ENCODE peak calls at places on chromosomes 5 and 9, in eight cellular contexts. J is glomerular endothelial cell; U is fibroblast of pulmonary artery; D is ureter; T is astrocyte of the spinal cord; L is EH; Y is activated CD8-positive, alpha-beta memory T cell treated with anti-CD3 and anti-CD28 coated beads, Interleukin-2, amount 50 U/mL, for 4 hours; A is adrenal gland. F is an unnamed sample.

GRCh38 chr9:70410368-70410767 is 4.1 kb downstream of the KLF9 start:
- DNase-seq in J (no peak), U (peak), D (no peak), T (peak), L (peak), Y (no peak), A (no peak), F (peak)

GRCh38 chr5:142446131-142446959 is 121.5 kb upstream of the SPRY4 start:
- DNase-seq in J (no peak), U (peak), D (no peak), T (peak), L (peak), Y (no peak), A (peak), F (no peak)

GRCh38 chr5:54764691-54765090 is 220.7 kb downstream of the ESM1 start:
- DNase-seq in J (no peak), U (peak), D (no peak), T (no peak), L (peak), Y (no peak), A (no peak), F (no peak)

GRCh38 chr5:80864706-80865435 is 95.3 kb upstream of the RASGRF2 start:
- DNase-seq in J (no peak), U (no peak), D (no peak), T (no peak), L (no peak), Y (no peak), A (no peak), F (no peak)

GRCh38 chr5:1460054-1460682 is 14.9 kb upstream of the SLC6A3 start:
- DNase-seq in J (no peak), U (no peak), D (no peak), T (no peak), L (no peak), Y (no peak), A (no peak), F (no peak)

GRCh38 chr5:113053614-113054013 is 77.0 kb downstream of the DCP2 start:
- DNase-seq in J (no peak), U (peak), D (no peak), T (peak), L (no peak), Y (no peak), A (no peak), F (no peak)

GRCh38 chr9:34500623-34501267 is 22.0 kb downstream of the ENHO start:
- DNase-seq in J (no peak), U (peak), D (peak), T (peak), L (peak), Y (peak), A (peak), F (no peak)

GRCh38 chr5:91380491-91381133 is 2.5 kb downstream of the ARRDC3 start:
- DNase-seq in J (no peak), U (peak), D (peak), T (peak), L (peak), Y (peak), A (peak), F (peak)

GRCh38 chr9:124040935-124041816 is 29.6 kb downstream of the LHX2 start:
- DNase-seq in J (no peak), U (no peak), D (no peak), T (no peak), L (peak), Y (peak), A (peak), F (no peak)

GRCh38 chr9:113151696-113152630 is 1.2 kb downstream of the SLC31A2 start:
- DNase-seq in J (no peak), U (no peak), D (no peak), T (no peak), L (no peak), Y (no peak), A (peak), F (peak)

GRCh38 chr9:130741831-130742449 is 48.4 kb downstream of the EXOSC2 start:
- DNase-seq in J (no peak), U (peak), D (no peak), T (peak), L (peak), Y (no peak), A (no peak), F (no peak)

GRCh38 chr5:42109006-42109572 is 184.0 kb downstream of the FBXO4 start:
- DNase-seq in J (no peak), U (no peak), D (no peak), T (no peak), L (no peak), Y (no peak), A (no peak), F (no peak)

GRCh38 chr5:1445895-1446601 is 808 bp upstream of the SLC6A3 start:
- DNase-seq in J (no peak), U (no peak), D (no peak), T (no peak), L (no peak), Y (no peak), A (no peak), F (no peak)

GRCh38 chr5:58064799-58065198 is 395.1 kb downstream of the PLK2 start:
- DNase-seq in J (no peak), U (no peak), D (no peak), T (peak), L (peak), Y (no peak), A (no peak), F (no peak)

GRCh38 chr5:132385321-132386105 is 16.0 kb downstream of the SLC22A5 start:
- DNase-seq in J (no peak), U (peak), D (no peak), T (peak), L (peak), Y (peak), A (peak), F (no peak)

GRCh38 chr5:175778951-175779475 is 92.4 kb upstream of the CPLX2 start:
- DNase-seq in J (no peak), U (peak), D (no peak), T (no peak), L (peak), Y (no peak), A (peak), F (no peak)

GRCh38 chr5:59460368-59461153 is 433.0 kb downstream of the PDE4D start:
- DNase-seq in J (no peak), U (no peak), D (no peak), T (no peak), L (no peak), Y (no peak), A (no peak), F (no peak)

GRCh38 chr9:90822866-90823265 is 21.2 kb downstream of the SYK start:
- DNase-seq in J (no peak), U (no peak), D (no peak), T (no peak), L (no peak), Y (no peak), A (no peak), F (no peak)

GRCh38 chr9:134364391-134365114 is 38.3 kb downstream of the RXRA start:
- DNase-seq in J (no peak), U (no peak), D (no peak), T (no peak), L (no peak), Y (no peak), A (no peak), F (no peak)